ENCODE peak calls at places on chromosomes 11 and 22, in nine cellular contexts. One of them, this sample, is unnamed.

GRCh38 chr11:131043251-131043650 is 127.0 kb upstream of the SNX19 start:
- DNase-seq in GM13977: no peak
- DNase-seq in choroid plexus epithelial cell: no peak
- DNase-seq in stimulated activated CD8-positive, alpha-beta memory T cell treated with anti-CD3 and anti-CD28 coated beads, Interleukin-7, amount 100 ng/mL, for 48 hours: no peak
- DNase-seq in activated CD4-positive, CD25-positive, alpha-beta regulatory T cell treated with anti-CD3 and anti-CD28 coated beads, Interleukin-2, amount 50 U/mL, for 72 hours: no peak
- DNase-seq in NCI-H748 treated with DMSO at 0.1 percent for 48 hours: no peak
- DNase-seq in SK-N-SH: no peak
- DNase-seq in fibroblast of the conjunctiva: no peak
- DNase-seq in RCC 7860: no peak
- DNase-seq in this sample: no peak

GRCh38 chr11:2097356-2097997 is 41.7 kb downstream of the IGF2 start:
- DNase-seq in GM13977: no peak
- DNase-seq in choroid plexus epithelial cell: peak
- DNase-seq in stimulated activated CD8-positive, alpha-beta memory T cell treated with anti-CD3 and anti-CD28 coated beads, Interleukin-7, amount 100 ng/mL, for 48 hours: no peak
- DNase-seq in activated CD4-positive, CD25-positive, alpha-beta regulatory T cell treated with anti-CD3 and anti-CD28 coated beads, Interleukin-2, amount 50 U/mL, for 72 hours: peak
- DNase-seq in NCI-H748 treated with DMSO at 0.1 percent for 48 hours: no peak
- DNase-seq in SK-N-SH: no peak
- DNase-seq in fibroblast of the conjunctiva: peak
- DNase-seq in RCC 7860: peak
- DNase-seq in this sample: no peak

GRCh38 chr11:20337526-20338154 is 25.9 kb upstream of the HTATIP2 start:
- DNase-seq in GM13977: peak
- DNase-seq in choroid plexus epithelial cell: peak
- DNase-seq in stimulated activated CD8-positive, alpha-beta memory T cell treated with anti-CD3 and anti-CD28 coated beads, Interleukin-7, amount 100 ng/mL, for 48 hours: no peak
- DNase-seq in activated CD4-positive, CD25-positive, alpha-beta regulatory T cell treated with anti-CD3 and anti-CD28 coated beads, Interleukin-2, amount 50 U/mL, for 72 hours: no peak
- DNase-seq in NCI-H748 treated with DMSO at 0.1 percent for 48 hours: peak
- DNase-seq in SK-N-SH: peak
- DNase-seq in fibroblast of the conjunctiva: no peak
- DNase-seq in RCC 7860: no peak
- DNase-seq in this sample: no peak

GRCh38 chr22:47176573-47177333 is 414.3 kb downstream of the TBC1D22A start:
- DNase-seq in GM13977: no peak
- DNase-seq in choroid plexus epithelial cell: no peak
- DNase-seq in stimulated activated CD8-positive, alpha-beta memory T cell treated with anti-CD3 and anti-CD28 coated beads, Interleukin-7, amount 100 ng/mL, for 48 hours: no peak
- DNase-seq in activated CD4-positive, CD25-positive, alpha-beta regulatory T cell treated with anti-CD3 and anti-CD28 coated beads, Interleukin-2, amount 50 U/mL, for 72 hours: peak
- DNase-seq in NCI-H748 treated with DMSO at 0.1 percent for 48 hours: no peak
- DNase-seq in SK-N-SH: no peak
- DNase-seq in fibroblast of the conjunctiva: no peak
- DNase-seq in RCC 7860: no peak
- DNase-seq in this sample: no peak

GRCh38 chr11:128515766-128516466 is 71.4 kb downstream of the ETS1 start:
- DNase-seq in GM13977: no peak
- DNase-seq in choroid plexus epithelial cell: no peak
- DNase-seq in stimulated activated CD8-positive, alpha-beta memory T cell treated with anti-CD3 and anti-CD28 coated beads, Interleukin-7, amount 100 ng/mL, for 48 hours: no peak
- DNase-seq in activated CD4-positive, CD25-positive, alpha-beta regulatory T cell treated with anti-CD3 and anti-CD28 coated beads, Interleukin-2, amount 50 U/mL, for 72 hours: no peak
- DNase-seq in NCI-H748 treated with DMSO at 0.1 percent for 48 hours: no peak
- DNase-seq in SK-N-SH: no peak
- DNase-seq in fibroblast of the conjunctiva: no peak
- DNase-seq in RCC 7860: no peak
- DNase-seq in this sample: no peak

GRCh38 chr22:31952459-31952858 is 8.1 kb downstream of the YWHAH start:
- DNase-seq in GM13977: no peak
- DNase-seq in choroid plexus epithelial cell: peak
- DNase-seq in stimulated activated CD8-positive, alpha-beta memory T cell treated with anti-CD3 and anti-CD28 coated beads, Interleukin-7, amount 100 ng/mL, for 48 hours: no peak
- DNase-seq in activated CD4-positive, CD25-positive, alpha-beta regulatory T cell treated with anti-CD3 and anti-CD28 coated beads, Interleukin-2, amount 50 U/mL, for 72 hours: no peak
- DNase-seq in NCI-H748 treated with DMSO at 0.1 percent for 48 hours: no peak
- DNase-seq in SK-N-SH: no peak
- DNase-seq in fibroblast of the conjunctiva: peak
- DNase-seq in RCC 7860: peak
- DNase-seq in this sample: no peak

GRCh38 chr11:65718964-65719492 is 1.6 kb downstream of the RNASEH2C start:
- DNase-seq in GM13977: no peak
- DNase-seq in choroid plexus epithelial cell: peak
- DNase-seq in stimulated activated CD8-positive, alpha-beta memory T cell treated with anti-CD3 and anti-CD28 coated beads, Interleukin-7, amount 100 ng/mL, for 48 hours: no peak
- DNase-seq in activated CD4-positive, CD25-positive, alpha-beta regulatory T cell treated with anti-CD3 and anti-CD28 coated beads, Interleukin-2, amount 50 U/mL, for 72 hours: no peak
- DNase-seq in NCI-H748 treated with DMSO at 0.1 percent for 48 hours: no peak
- DNase-seq in SK-N-SH: peak
- DNase-seq in fibroblast of the conjunctiva: peak
- DNase-seq in RCC 7860: no peak
- DNase-seq in this sample: no peak

GRCh38 chr22:44889233-44889878 is 120.4 kb downstream of the PHF21B start:
- DNase-seq in GM13977: no peak
- DNase-seq in choroid plexus epithelial cell: no peak
- DNase-seq in stimulated activated CD8-positive, alpha-beta memory T cell treated with anti-CD3 and anti-CD28 coated beads, Interleukin-7, amount 100 ng/mL, for 48 hours: no peak
- DNase-seq in activated CD4-positive, CD25-positive, alpha-beta regulatory T cell treated with anti-CD3 and anti-CD28 coated beads, Interleukin-2, amount 50 U/mL, for 72 hours: no peak
- DNase-seq in NCI-H748 treated with DMSO at 0.1 percent for 48 hours: no peak
- DNase-seq in SK-N-SH: peak
- DNase-seq in fibroblast of the conjunctiva: no peak
- DNase-seq in RCC 7860: no peak
- DNase-seq in this sample: no peak

GRCh38 chr11:59510917-59511589 is at the start of gene OR4D9:
- DNase-seq in GM13977: no peak
- DNase-seq in choroid plexus epithelial cell: peak
- DNase-seq in stimulated activated CD8-positive, alpha-beta memory T cell treated with anti-CD3 and anti-CD28 coated beads, Interleukin-7, amount 100 ng/mL, for 48 hours: no peak
- DNase-seq in activated CD4-positive, CD25-positive, alpha-beta regulatory T cell treated with anti-CD3 and anti-CD28 coated beads, Interleukin-2, amount 50 U/mL, for 72 hours: no peak
- DNase-seq in NCI-H748 treated with DMSO at 0.1 percent for 48 hours: no peak
- DNase-seq in SK-N-SH: no peak
- DNase-seq in fibroblast of the conjunctiva: no peak
- DNase-seq in RCC 7860: no peak
- DNase-seq in this sample: no peak

GRCh38 chr11:66371627-66372415 is at the start of gene SLC29A2:
- DNase-seq in GM13977: peak
- DNase-seq in choroid plexus epithelial cell: no peak
- DNase-seq in stimulated activated CD8-positive, alpha-beta memory T cell treated with anti-CD3 and anti-CD28 coated beads, Interleukin-7, amount 100 ng/mL, for 48 hours: peak
- DNase-seq in activated CD4-positive, CD25-positive, alpha-beta regulatory T cell treated with anti-CD3 and anti-CD28 coated beads, Interleukin-2, amount 50 U/mL, for 72 hours: peak
- DNase-seq in NCI-H748 treated with DMSO at 0.1 percent for 48 hours: peak
- DNase-seq in SK-N-SH: peak
- DNase-seq in fibroblast of the conjunctiva: no peak
- DNase-seq in RCC 7860: no peak
- DNase-seq in this sample: peak

GRCh38 chr22:25508761-25509321 is 55.6 kb upstream of the GRK3 start:
- DNase-seq in GM13977: no peak
- DNase-seq in choroid plexus epithelial cell: no peak
- DNase-seq in stimulated activated CD8-positive, alpha-beta memory T cell treated with anti-CD3 and anti-CD28 coated beads, Interleukin-7, amount 100 ng/mL, for 48 hours: no peak
- DNase-seq in activated CD4-positive, CD25-positive, alpha-beta regulatory T cell treated with anti-CD3 and anti-CD28 coated beads, Interleukin-2, amount 50 U/mL, for 72 hours: no peak
- DNase-seq in NCI-H748 treated with DMSO at 0.1 percent for 48 hours: no peak
- DNase-seq in SK-N-SH: no peak
- DNase-seq in fibroblast of the conjunctiva: no peak
- DNase-seq in RCC 7860: no peak
- DNase-seq in this sample: no peak

GRCh38 chr11:107999759-108000455 is 8.8 kb upstream of the CUL5 start:
- DNase-seq in GM13977: peak
- DNase-seq in choroid plexus epithelial cell: peak
- DNase-seq in stimulated activated CD8-positive, alpha-beta memory T cell treated with anti-CD3 and anti-CD28 coated beads, Interleukin-7, amount 100 ng/mL, for 48 hours: no peak
- DNase-seq in activated CD4-positive, CD25-positive, alpha-beta regulatory T cell treated with anti-CD3 and anti-CD28 coated beads, Interleukin-2, amount 50 U/mL, for 72 hours: no peak
- DNase-seq in NCI-H748 treated with DMSO at 0.1 percent for 48 hours: no peak
- DNase-seq in SK-N-SH: peak
- DNase-seq in fibroblast of the conjunctiva: no peak
- DNase-seq in RCC 7860: peak
- DNase-seq in this sample: no peak

GRCh38 chr11:34476853-34477252 is 36.7 kb downstream of the ELF5 start:
- DNase-seq in GM13977: no peak
- DNase-seq in choroid plexus epithelial cell: no peak
- DNase-seq in stimulated activated CD8-positive, alpha-beta memory T cell treated with anti-CD3 and anti-CD28 coated beads, Interleukin-7, amount 100 ng/mL, for 48 hours: no peak
- DNase-seq in activated CD4-positive, CD25-positive, alpha-beta regulatory T cell treated with anti-CD3 and anti-CD28 coated beads, Interleukin-2, amount 50 U/mL, for 72 hours: no peak
- DNase-seq in NCI-H748 treated with DMSO at 0.1 percent for 48 hours: no peak
- DNase-seq in SK-N-SH: no peak
- DNase-seq in fibroblast of the conjunctiva: no peak
- DNase-seq in RCC 7860: no peak
- DNase-seq in this sample: no peak

GRCh38 chr22:41382098-41382578 is 396 bp downstream of the TEF start:
- DNase-seq in GM13977: peak
- DNase-seq in choroid plexus epithelial cell: peak
- DNase-seq in stimulated activated CD8-positive, alpha-beta memory T cell treated with anti-CD3 and anti-CD28 coated beads, Interleukin-7, amount 100 ng/mL, for 48 hours: peak
- DNase-seq in activated CD4-positive, CD25-positive, alpha-beta regulatory T cell treated with anti-CD3 and anti-CD28 coated beads, Interleukin-2, amount 50 U/mL, for 72 hours: no peak
- DNase-seq in NCI-H748 treated with DMSO at 0.1 percent for 48 hours: peak
- DNase-seq in SK-N-SH: peak
- DNase-seq in fibroblast of the conjunctiva: no peak
- DNase-seq in RCC 7860: no peak
- DNase-seq in this sample: peak

GRCh38 chr11:77617892-77618291 is 19.7 kb downstream of the CLNS1A start:
- DNase-seq in GM13977: no peak
- DNase-seq in choroid plexus epithelial cell: peak
- DNase-seq in stimulated activated CD8-positive, alpha-beta memory T cell treated with anti-CD3 and anti-CD28 coated beads, Interleukin-7, amount 100 ng/mL, for 48 hours: no peak
- DNase-seq in activated CD4-positive, CD25-positive, alpha-beta regulatory T cell treated with anti-CD3 and anti-CD28 coated beads, Interleukin-2, amount 50 U/mL, for 72 hours: no peak
- DNase-seq in NCI-H748 treated with DMSO at 0.1 percent for 48 hours: no peak
- DNase-seq in SK-N-SH: no peak
- DNase-seq in fibroblast of the conjunctiva: no peak
- DNase-seq in RCC 7860: no peak
- DNase-seq in this sample: no peak

GRCh38 chr11:107102692-107103463 is 84.6 kb upstream of the GUCY1A2 start:
- DNase-seq in GM13977: no peak
- DNase-seq in choroid plexus epithelial cell: no peak
- DNase-seq in stimulated activated CD8-positive, alpha-beta memory T cell treated with anti-CD3 and anti-CD28 coated beads, Interleukin-7, amount 100 ng/mL, for 48 hours: no peak
- DNase-seq in activated CD4-positive, CD25-positive, alpha-beta regulatory T cell treated with anti-CD3 and anti-CD28 coated beads, Interleukin-2, amount 50 U/mL, for 72 hours: no peak
- DNase-seq in NCI-H748 treated with DMSO at 0.1 percent for 48 hours: no peak
- DNase-seq in SK-N-SH: no peak
- DNase-seq in fibroblast of the conjunctiva: no peak
- DNase-seq in RCC 7860: no peak
- DNase-seq in this sample: no peak

GRCh38 chr11:27541790-27542189 is 35.2 kb upstream of the LIN7C start:
- DNase-seq in GM13977: no peak
- DNase-seq in choroid plexus epithelial cell: no peak
- DNase-seq in stimulated activated CD8-positive, alpha-beta memory T cell treated with anti-CD3 and anti-CD28 coated beads, Interleukin-7, amount 100 ng/mL, for 48 hours: no peak
- DNase-seq in activated CD4-positive, CD25-positive, alpha-beta regulatory T cell treated with anti-CD3 and anti-CD28 coated beads, Interleukin-2, amount 50 U/mL, for 72 hours: no peak
- DNase-seq in NCI-H748 treated with DMSO at 0.1 percent for 48 hours: no peak
- DNase-seq in SK-N-SH: no peak
- DNase-seq in fibroblast of the conjunctiva: no peak
- DNase-seq in RCC 7860: no peak
- DNase-seq in this sample: no peak